ENCODE peak calls at places on chromosome 1, in six cellular contexts. E, I, V, B, K and Z are unnamed samples.

GRCh38 chr1:47663286-47663685 is 225.4 kb downstream of the FOXD2 start:
- DNase-seq in E (no peak), I (no peak), V (no peak), B (no peak), K (no peak), Z (no peak)

GRCh38 chr1:66119148-66119547 is 326.5 kb downstream of the PDE4B start:
- DNase-seq in E (no peak), I (no peak), V (no peak), B (no peak), K (no peak), Z (no peak)

GRCh38 chr1:168966217-168966616 is 140.3 kb upstream of the ATP1B1 start:
- DNase-seq in E (no peak), I (no peak), V (no peak), B (no peak), K (no peak), Z (no peak)

GRCh38 chr1:45326627-45327591 is at the start of gene HPDL:
- DNase-seq in E (peak), I (peak), V (no peak), B (peak), K (peak), Z (peak)

GRCh38 chr1:111989531-111990025 is at the start of gene KCND3:
- DNase-seq in E (peak), I (peak), V (no peak), B (no peak), K (no peak), Z (peak)

GRCh38 chr1:36175137-36176095 is 19.5 kb downstream of the MAP7D1 start:
- DNase-seq in E (no peak), I (peak), V (no peak), B (no peak), K (no peak), Z (no peak)

GRCh38 chr1:226736908-226737818 is 1.9 kb downstream of the ITPKB start:
- DNase-seq in E (peak), I (no peak), V (no peak), B (no peak), K (peak), Z (no peak)

GRCh38 chr1:229199892-229200291 is 71.0 kb upstream of the RAB4A start:
- DNase-seq in E (no peak), I (no peak), V (no peak), B (no peak), K (no peak), Z (peak)

GRCh38 chr1:169833179-169833901 is 38.6 kb upstream of the METTL18 start:
- DNase-seq in E (no peak), I (no peak), V (no peak), B (no peak), K (no peak), Z (no peak)

GRCh38 chr1:51622455-51622913 is 5.6 kb downstream of the OSBPL9 start:
- DNase-seq in E (peak), I (peak), V (peak), B (no peak), K (no peak), Z (peak)

GRCh38 chr1:206505702-206506375 is 1.5 kb upstream of the RASSF5 start:
- DNase-seq in E (no peak), I (no peak), V (no peak), B (no peak), K (no peak), Z (peak)

GRCh38 chr1:231353086-231353485 is 15.0 kb downstream of the SPRTN start:
- DNase-seq in E (no peak), I (no peak), V (no peak), B (no peak), K (no peak), Z (no peak)

GRCh38 chr1:54542962-54543539 is 5.0 kb upstream of the ACOT11 start:
- DNase-seq in E (no peak), I (no peak), V (no peak), B (no peak), K (no peak), Z (peak)

GRCh38 chr1:35656863-35657232 is 15.5 kb upstream of the PSMB2 start:
- DNase-seq in E (no peak), I (no peak), V (no peak), B (no peak), K (no peak), Z (no peak)

GRCh38 chr1:85296980-85297379 is 20.5 kb upstream of the BCL10 start:
- DNase-seq in E (no peak), I (no peak), V (no peak), B (no peak), K (no peak), Z (no peak)

GRCh38 chr1:86190873-86191272 is 34.3 kb upstream of the COL24A1 start:
- DNase-seq in E (no peak), I (no peak), V (no peak), B (no peak), K (no peak), Z (no peak)

GRCh38 chr1:230808268-230808872 is 60.0 kb downstream of the C1orf198 start:
- DNase-seq in E (no peak), I (no peak), V (no peak), B (no peak), K (no peak), Z (no peak)